ENCODE peak calls at places on chromosomes 7 and 10, in eight cellular contexts. U is SW480; A is stimulated activated CD4-positive, alpha-beta T cell treated with anti-CD3 and anti-CD28 coated beads, Interleukin-4, amount 100 ng/mL, for 1 hour; B is C1 segment of cervical spinal cord; X is fibroblast of lung; H is activated CD4-positive, alpha-beta T cell treated with anti-CD3 and anti-CD28 coated beads, Interleukin-2, amount 50 U/mL, for 48 hours; W is midbrain; D is HT1080. C is an unnamed sample.

GRCh38 chr7:30771859-30772429 is 727 bp downstream of the MINDY4 start:
- DNase-seq in U (no peak), A (no peak), B (no peak), X (peak; percentile 8), H (peak; percentile 19), W (no peak), D (no peak), C (no peak)

GRCh38 chr7:143013897-143014296 is 13.0 kb downstream of the OR9A2 start:
- DNase-seq in U (no peak), A (no peak), B (no peak), X (peak; percentile 89), H (no peak), W (no peak), D (peak; percentile 67), C (no peak)

GRCh38 chr7:38796636-38797501 is 112.1 kb downstream of the VPS41 start:
- DNase-seq in U (peak; percentile 58), A (peak; percentile 42), B (peak; percentile 2), X (peak; percentile 36), H (peak; percentile 41), W (peak; percentile 70), D (peak; percentile 34), C (no peak)

GRCh38 chr7:98619450-98620321 is 2.6 kb downstream of the NPTX2 start:
- DNase-seq in U (peak; percentile 83), A (no peak), B (no peak), X (peak; percentile 65), H (no peak), W (no peak), D (peak; percentile 23), C (no peak)

GRCh38 chr10:48639646-48640045 is 34.8 kb upstream of the ARHGAP22 start:
- DNase-seq in U (no peak), A (no peak), B (no peak), X (no peak), H (no peak), W (no peak), D (no peak), C (no peak)

GRCh38 chr7:150974468-150975391 is 3.4 kb downstream of the KCNH2 start:
- DNase-seq in U (peak; percentile 53), A (peak; percentile 78), B (no peak), X (no peak), H (peak; percentile 81), W (peak; percentile 49), D (no peak), C (no peak)

GRCh38 chr10:83373659-83374058 is 765.6 kb upstream of the GHITM start:
- DNase-seq in U (peak; percentile 6), A (no peak), B (no peak), X (peak; percentile 73), H (peak; percentile 3), W (no peak), D (peak; percentile 55), C (peak; percentile 9)

GRCh38 chr10:10038358-10038757 is 979.3 kb upstream of the CELF2 start:
- DNase-seq in U (no peak), A (no peak), B (no peak), X (no peak), H (no peak), W (no peak), D (no peak), C (no peak)